ENCODE peak calls at places on chromosomes 3 and 15, in five cellular contexts. W is AG08396, H is adrenal gland, A is A172, M is GM20000. D is an unnamed sample.

GRCh38 chr3:27568393-27568792 is 84.2 kb upstream of the SLC4A7 start:
- DNase-seq in A (peak; percentile 64), H (peak; percentile 54), W (peak; percentile 50), M (no peak), D (no peak)

GRCh38 chr3:153624310-153625030 is 462.4 kb downstream of the RAP2B start:
- DNase-seq in W (no peak), M (no peak), A (no peak), H (no peak), D (no peak)

GRCh38 chr3:97821413-97821809 is 400 bp upstream of the CRYBG3 start:
- DNase-seq in H (peak; percentile 64), A (peak; percentile 41), M (no peak), W (peak; percentile 42), D (no peak)

GRCh38 chr3:141659821-141660597 is 78.1 kb upstream of the RNF7 start:
- DNase-seq in W (peak; percentile 82), H (peak; percentile 83), A (peak; percentile 44), M (no peak), D (peak; percentile 78)

GRCh38 chr3:40120816-40121215 is 188.7 kb upstream of the EIF1B start:
- DNase-seq in H (peak; percentile 27), A (peak; percentile 11), W (peak; percentile 33), M (no peak), D (no peak)

GRCh38 chr3:171248426-171249115 is 211.6 kb downstream of the TNIK start:
- DNase-seq in A (no peak), H (no peak), M (peak; percentile 54), W (no peak), D (no peak)

GRCh38 chr3:58683001-58683845 is 16.6 kb upstream of the FAM3D start:
- DNase-seq in W (peak; percentile 42), A (peak; percentile 36), M (peak; percentile 23), H (no peak), D (no peak)

GRCh38 chr15:55742498-55742926 is 440 bp downstream of the PRTG start:
- DNase-seq in A (peak; percentile 19), M (peak; percentile 58), W (peak; percentile 68), H (peak; percentile 37), D (peak; percentile 66)

GRCh38 chr3:176359211-176359610 is 838.1 kb downstream of the TBL1XR1 start:
- DNase-seq in A (no peak), H (no peak), W (no peak), M (no peak), D (no peak)

GRCh38 chr15:84595660-84596059 is 5.1 kb upstream of the ZSCAN2 start:
- DNase-seq in M (no peak), W (no peak), A (no peak), H (no peak), D (no peak)

GRCh38 chr15:30984542-30984941 is 6.9 kb downstream of the MTMR10 start:
- DNase-seq in M (no peak), H (no peak), A (no peak), W (no peak), D (no peak)

GRCh38 chr15:25054329-25054728 is 99.5 kb downstream of the SNRPN start:
- DNase-seq in H (no peak), M (no peak), A (no peak), W (peak; percentile 1), D (no peak)

GRCh38 chr3:179837374-179837773 is 184.5 kb downstream of the USP13 start:
- DNase-seq in A (no peak), W (no peak), M (no peak), H (no peak), D (no peak)

GRCh38 chr15:68408971-68409370 is 23.0 kb downstream of the ITGA11 start:
- DNase-seq in H (no peak), A (no peak), W (no peak), M (no peak), D (no peak)

GRCh38 chr3:162865466-162865865 is 1368.9 kb downstream of the OTOL1 start:
- DNase-seq in M (no peak), H (no peak), A (peak; percentile 14), W (no peak), D (no peak)

GRCh38 chr3:171044828-171045793 is 18.6 kb upstream of the SLC2A2 start:
- DNase-seq in M (no peak), H (peak; percentile 11), W (peak; percentile 43), A (peak; percentile 50), D (no peak)

GRCh38 chr3:63582943-63583500 is 69.5 kb upstream of the SNTN start:
- DNase-seq in M (no peak), H (no peak), A (peak; percentile 2), W (no peak), D (no peak)

GRCh38 chr3:83523470-83524073 is 1435.2 kb upstream of the CADM2 start:
- DNase-seq in M (peak; percentile 29), H (peak; percentile 37), A (peak; percentile 75), W (no peak), D (peak; percentile 78)

GRCh38 chr15:58179741-58180381 is 41.7 kb downstream of the AQP9 start:
- DNase-seq in A (peak; percentile 2), W (no peak), H (no peak), M (no peak), D (no peak)

GRCh38 chr15:50009634-50010033 is 109.4 kb downstream of the ATP8B4 start:
- DNase-seq in H (no peak), M (no peak), W (no peak), A (no peak), D (no peak)

GRCh38 chr3:86990171-86990733 is 697 bp downstream of the VGLL3 start:
- DNase-seq in H (no peak), A (no peak), M (peak; percentile 34), W (peak; percentile 54), D (no peak)

GRCh38 chr3:112038863-112039262 is 4.3 kb downstream of the TMPRSS7 start:
- DNase-seq in M (peak; percentile 13), H (no peak), A (peak; percentile 55), W (no peak), D (no peak)

GRCh38 chr3:40366203-40367162 is 20.5 kb upstream of the ENTPD3 start:
- DNase-seq in W (no peak), H (no peak), A (no peak), M (no peak), D (no peak)

GRCh38 chr3:160226026-160226739 is 961 bp downstream of the C3orf80 start:
- DNase-seq in A (no peak), H (peak; percentile 11), W (peak; percentile 36), M (peak; percentile 60), D (peak; percentile 74)

GRCh38 chr15:80105193-80105984 is 45.9 kb downstream of the ZFAND6 start:
- DNase-seq in H (no peak), M (no peak), A (peak; percentile 76), W (peak; percentile 9), D (no peak)

GRCh38 chr15:44738340-44738984 is 2.1 kb downstream of the TRIM69 start:
- DNase-seq in M (peak; percentile 42), W (peak; percentile 30), H (no peak), A (no peak), D (peak; percentile 15)

GRCh38 chr3:141452045-141452444 is 34.8 kb upstream of the RASA2 start:
- DNase-seq in A (peak; percentile 40), H (no peak), W (no peak), M (peak; percentile 64), D (peak; percentile 57)

GRCh38 chr3:184314363-184314699 is at the start of gene EIF4G1:
- DNase-seq in H (peak; percentile 96), M (peak; percentile 99), A (peak; percentile 80), W (peak; percentile 97), D (peak; percentile 96)

GRCh38 chr3:117892991-117893390 is 1141.7 kb downstream of the IGSF11 start:
- DNase-seq in M (no peak), H (no peak), W (no peak), A (no peak), D (no peak)

GRCh38 chr3:43949594-43949993 is 258.9 kb downstream of the ABHD5 start:
- DNase-seq in M (no peak), H (no peak), A (no peak), W (no peak), D (no peak)

GRCh38 chr3:48695113-48695753 is 9.5 kb upstream of the NCKIPSD start:
- DNase-seq in A (peak; percentile 72), M (no peak), W (peak; percentile 50), H (no peak), D (peak; percentile 79)

GRCh38 chr15:31079519-31079918 is 22.0 kb downstream of the TRPM1 start:
- DNase-seq in W (peak; percentile 73), A (no peak), H (no peak), M (no peak), D (no peak)

GRCh38 chr15:31390777-31391486 is 64.3 kb downstream of the KLF13 start:
- DNase-seq in H (no peak), W (no peak), M (peak; percentile 3), A (no peak), D (no peak)

GRCh38 chr3:49132437-49133225 is at the start of gene LAMB2:
- DNase-seq in H (peak; percentile 77), A (peak; percentile 65), M (no peak), W (peak; percentile 83), D (peak; percentile 89)

GRCh38 chr3:24683511-24684384 is 189.1 kb upstream of the THRB start:
- DNase-seq in H (peak; percentile 20), W (peak; percentile 48), A (peak; percentile 23), M (no peak), D (peak; percentile 30)

GRCh38 chr15:24772709-24773373 is 97.3 kb downstream of the NPAP1 start:
- DNase-seq in W (peak; percentile 72), M (peak; percentile 25), H (peak; percentile 78), A (no peak), D (peak; percentile 92)

D was measured in neural progenitor cell.